ENCODE peak calls at places on chromosomes 1 and 21, in four cellular contexts. One of them, this sample, is unnamed.

GRCh38 chr21:27802816-27803475 is 836.1 kb upstream of the ADAMTS5 start:
- DNase-seq in stomach: peak; percentile 44
- DNase-seq in transverse colon: peak; percentile 39
- DNase-seq in ovary: no peak
- DNase-seq in this sample: no peak

GRCh38 chr21:38597436-38597835 is 99.2 kb upstream of the ERG start:
- DNase-seq in transverse colon: no peak
- DNase-seq in stomach: no peak
- DNase-seq in ovary: no peak
- DNase-seq in this sample: no peak

GRCh38 chr21:35249636-35250035 is 200.5 kb upstream of the RUNX1 start:
- DNase-seq in ovary: no peak
- DNase-seq in transverse colon: no peak
- DNase-seq in stomach: no peak
- DNase-seq in this sample: no peak

GRCh38 chr1:65459397-65459768 is 38.9 kb downstream of the LEPR start:
- DNase-seq in stomach: no peak
- DNase-seq in transverse colon: no peak
- DNase-seq in ovary: no peak
- DNase-seq in this sample: no peak

GRCh38 chr1:186139115-186139514 is 235.9 kb downstream of the TPR start:
- DNase-seq in stomach: no peak
- DNase-seq in ovary: no peak
- DNase-seq in transverse colon: no peak
- DNase-seq in this sample: no peak

GRCh38 chr1:88371396-88371795 is 312.7 kb upstream of the PKN2 start:
- DNase-seq in ovary: no peak
- DNase-seq in stomach: no peak
- DNase-seq in transverse colon: no peak
- DNase-seq in this sample: no peak

GRCh38 chr1:70205076-70205436 is 323 bp downstream of the LRRC40 start:
- DNase-seq in transverse colon: no peak
- DNase-seq in ovary: no peak
- DNase-seq in stomach: no peak
- DNase-seq in this sample: no peak

GRCh38 chr1:184882649-184883303 is 91.5 kb downstream of the NIBAN1 start:
- DNase-seq in stomach: peak; percentile 35
- DNase-seq in ovary: no peak
- DNase-seq in transverse colon: peak; percentile 23
- DNase-seq in this sample: no peak

GRCh38 chr1:21594935-21595897 is 73.9 kb downstream of the RAP1GAP start:
- DNase-seq in transverse colon: peak; percentile 49
- DNase-seq in ovary: peak; percentile 26
- DNase-seq in stomach: peak; percentile 71
- DNase-seq in this sample: peak; percentile 26

GRCh38 chr1:41537257-41537656 is 52.8 kb upstream of the EDN2 start:
- DNase-seq in ovary: no peak
- DNase-seq in transverse colon: no peak
- DNase-seq in stomach: no peak
- DNase-seq in this sample: no peak

GRCh38 chr1:9767964-9768668 is 55.6 kb downstream of the CLSTN1 start:
- DNase-seq in ovary: no peak
- DNase-seq in transverse colon: peak; percentile 32
- DNase-seq in stomach: no peak
- DNase-seq in this sample: no peak

GRCh38 chr1:170854677-170855076 is 80.7 kb upstream of the MROH9 start:
- DNase-seq in ovary: peak; percentile 8
- DNase-seq in transverse colon: no peak
- DNase-seq in stomach: no peak
- DNase-seq in this sample: no peak

GRCh38 chr1:221718391-221719277 is 23.3 kb downstream of the DUSP10 start:
- DNase-seq in transverse colon: no peak
- DNase-seq in ovary: no peak
- DNase-seq in stomach: no peak
- DNase-seq in this sample: no peak

GRCh38 chr1:109904105-109904817 is 6.4 kb upstream of the CSF1 start:
- DNase-seq in stomach: peak; percentile 42
- DNase-seq in ovary: no peak
- DNase-seq in transverse colon: no peak
- DNase-seq in this sample: no peak

GRCh38 chr1:235562589-235562988 is 58.3 kb upstream of the B3GALNT2 start:
- DNase-seq in stomach: no peak
- DNase-seq in transverse colon: no peak
- DNase-seq in ovary: no peak
- DNase-seq in this sample: no peak

GRCh38 chr1:219927956-219928790 is at the start of gene SLC30A10:
- DNase-seq in ovary: peak; percentile 28
- DNase-seq in stomach: no peak
- DNase-seq in transverse colon: peak; percentile 57
- DNase-seq in this sample: no peak

GRCh38 chr1:21510113-21510493 is 880 bp downstream of the ALPL start:
- DNase-seq in ovary: no peak
- DNase-seq in stomach: no peak
- DNase-seq in transverse colon: no peak
- DNase-seq in this sample: no peak

GRCh38 chr1:62107923-62108322 is 86.7 kb upstream of the L1TD1 start:
- DNase-seq in ovary: no peak
- DNase-seq in transverse colon: no peak
- DNase-seq in stomach: no peak
- DNase-seq in this sample: no peak

GRCh38 chr21:20258542-20258941 is 739.7 kb upstream of the NCAM2 start:
- DNase-seq in transverse colon: no peak
- DNase-seq in stomach: no peak
- DNase-seq in ovary: no peak
- DNase-seq in this sample: no peak

GRCh38 chr1:151756291-151756690 is 7.0 kb downstream of the MRPL9 start:
- DNase-seq in transverse colon: no peak
- DNase-seq in ovary: no peak
- DNase-seq in stomach: no peak
- DNase-seq in this sample: no peak

GRCh38 chr1:203467550-203467921 is 8.1 kb upstream of the PRELP start:
- DNase-seq in ovary: peak; percentile 98
- DNase-seq in transverse colon: peak; percentile 59
- DNase-seq in stomach: peak; percentile 40
- DNase-seq in this sample: peak; percentile 94

GRCh38 chr1:203034422-203035110 is 8.3 kb downstream of the PPFIA4 start:
- DNase-seq in transverse colon: no peak
- DNase-seq in stomach: no peak
- DNase-seq in ovary: no peak
- DNase-seq in this sample: no peak

GRCh38 chr1:151716771-151717631 is at the start of gene CELF3:
- DNase-seq in transverse colon: no peak
- DNase-seq in stomach: no peak
- DNase-seq in ovary: no peak
- DNase-seq in this sample: no peak

GRCh38 chr1:230282157-230282556 is 144.0 kb downstream of the PGBD5 start:
- DNase-seq in transverse colon: peak; percentile 87
- DNase-seq in ovary: no peak
- DNase-seq in stomach: peak; percentile 40
- DNase-seq in this sample: no peak

DNA sequence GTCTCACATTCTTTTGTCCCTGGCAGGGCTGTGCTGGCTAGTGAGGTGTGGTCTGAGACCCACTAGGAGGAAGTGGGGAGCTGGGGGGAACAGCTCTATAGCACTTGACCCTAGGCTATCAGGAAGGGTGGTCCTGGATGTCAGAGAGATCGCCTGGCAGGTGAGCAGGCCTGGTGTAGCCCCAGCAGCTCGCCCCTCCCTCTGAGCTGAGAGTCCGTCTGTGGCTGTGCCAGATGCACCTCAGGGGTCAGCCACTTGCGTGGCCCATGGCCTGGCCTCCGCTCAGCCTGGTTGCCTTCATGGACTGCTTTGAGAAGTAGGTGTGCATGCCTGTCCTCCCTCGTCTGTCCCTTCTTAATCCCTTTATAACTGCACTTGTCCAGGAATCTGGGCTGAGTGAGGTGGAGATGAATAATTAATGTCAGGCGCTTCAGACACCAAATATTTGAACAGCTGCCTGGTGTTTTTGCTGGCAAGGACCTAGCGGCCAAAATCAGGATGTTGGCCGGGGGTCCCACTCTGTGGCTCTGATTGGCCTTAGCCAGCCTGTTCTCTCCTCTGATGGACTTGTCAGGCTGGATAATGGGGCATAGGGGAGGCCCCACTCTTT is 30.5 kb downstream of the TMEM53 start:
- DNase-seq in stomach: no peak
- DNase-seq in transverse colon: no peak
- DNase-seq in ovary: no peak
- DNase-seq in this sample: no peak
- H3K36me3 ChIP-seq in stomach: peaks cover 100% of the 10 kb centered on the region
- H3K36me3 ChIP-seq in transverse colon: no peaks in the 10 kb centered on the region
- H3K36me3 ChIP-seq in ovary: no peaks in the 10 kb centered on the region
- H3K36me3 ChIP-seq in this sample: peaks cover 100% of the 10 kb centered on the region

GRCh38 chr1:1615256-1616044 is at the start of gene MIB2:
- DNase-seq in stomach: peak; percentile 97
- DNase-seq in ovary: peak; percentile 94
- DNase-seq in transverse colon: peak; percentile 98
- DNase-seq in this sample: peak; percentile 86
- TF ChIP-seq EP300 in stomach: no peak
- TF ChIP-seq EP300 in ovary: no peak
- TF ChIP-seq EP300 in transverse colon: no peak
- TF ChIP-seq EP300 in this sample: peak; percentile 93

GRCh38 chr1:6209661-6210605 is 4.0 kb downstream of the RNF207 start:
- DNase-seq in stomach: no peak
- DNase-seq in transverse colon: no peak
- DNase-seq in ovary: no peak
- DNase-seq in this sample: no peak

GRCh38 chr1:6207075-6207885 is 1.4 kb downstream of the RNF207 start:
- DNase-seq in transverse colon: no peak
- DNase-seq in stomach: no peak
- DNase-seq in ovary: no peak
- DNase-seq in this sample: no peak

GRCh38 chr1:6208723-6209660 is 3.1 kb downstream of the RNF207 start:
- DNase-seq in stomach: peak; percentile 55
- DNase-seq in ovary: no peak
- DNase-seq in transverse colon: peak; percentile 54
- DNase-seq in this sample: no peak

GRCh38 chr1:6207921-6208320 is 2.0 kb downstream of the RNF207 start:
- DNase-seq in ovary: no peak
- DNase-seq in transverse colon: no peak
- DNase-seq in stomach: no peak
- DNase-seq in this sample: no peak

GRCh38 chr1:6205849-6206845 is at the start of gene RNF207:
- DNase-seq in stomach: peak; percentile 75
- DNase-seq in ovary: peak; percentile 22
- DNase-seq in transverse colon: peak; percentile 79
- DNase-seq in this sample: no peak
- TF ChIP-seq POLR2A in stomach: no peak
- TF ChIP-seq POLR2A in ovary: no peak
- TF ChIP-seq POLR2A in transverse colon: peak; percentile 87
- TF ChIP-seq POLR2A in this sample: no peak

DNA sequence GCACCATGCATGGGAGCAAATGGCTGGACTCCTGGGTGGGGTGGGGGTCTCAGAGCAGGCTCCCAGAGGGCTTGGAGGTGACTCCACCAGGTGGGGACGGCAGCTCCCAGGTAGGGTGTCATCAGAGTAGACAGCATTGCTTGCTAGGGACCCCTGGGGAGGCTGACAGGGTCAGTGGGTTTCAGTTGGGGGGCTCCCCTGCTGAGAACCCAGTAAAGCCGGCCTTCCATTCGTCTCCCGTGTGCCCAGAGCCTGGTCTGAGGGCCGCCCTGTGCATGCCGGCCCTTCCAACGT is 4.7 kb upstream of the GJC2 start:
- DNase-seq in ovary: no peak
- DNase-seq in transverse colon: no peak
- DNase-seq in stomach: no peak
- DNase-seq in this sample: no peak
- H3K36me3 ChIP-seq in ovary: no peaks in the 10 kb centered on the region
- H3K36me3 ChIP-seq in transverse colon: no peaks in the 10 kb centered on the region
- H3K36me3 ChIP-seq in stomach: peaks cover 48% of the 10 kb centered on the region
- H3K36me3 ChIP-seq in this sample: peaks cover 39% of the 10 kb centered on the region